ENCODE peak calls at places on chromosomes 7 and 10, in four cellular contexts. X is SK-N-SH, Q is IMR-90, N is H1. B is an unnamed sample.

GRCh38 chr7:27585781-27586447 is 76.8 kb downstream of the HIBADH start:
- DNase-seq in X (no peak), Q (no peak), N (no peak), B (no peak)

GRCh38 chr7:94301024-94301588 is 93.6 kb upstream of the COL1A2 start:
- DNase-seq in X (peak; percentile 27), Q (peak; percentile 98), N (peak; percentile 57), B (peak; percentile 90)

GRCh38 chr7:117250801-117251200 is 72.1 kb downstream of the WNT2 start:
- DNase-seq in X (no peak), Q (peak; percentile 86), N (no peak), B (no peak)

GRCh38 chr7:8938036-8938435 is 504.6 kb downstream of the NXPH1 start:
- DNase-seq in X (no peak), Q (no peak), N (no peak), B (no peak)

GRCh38 chr10:46517541-46517940 is 38.9 kb downstream of the GPRIN2 start:
- DNase-seq in X (no peak), Q (no peak), N (peak; percentile 43), B (peak; percentile 29)

GRCh38 chr7:112416127-112416526 is 34.1 kb upstream of the IFRD1 start:
- DNase-seq in X (no peak), Q (peak; percentile 47), N (no peak), B (no peak)

GRCh38 chr7:140674356-140674800 is 1.6 kb downstream of the ADCK2 start:
- DNase-seq in X (no peak), Q (no peak), N (no peak), B (no peak)

GRCh38 chr10:9096288-9096687 is 1041.8 kb downstream of the GATA3 start:
- DNase-seq in X (no peak), Q (no peak), N (no peak), B (no peak)

GRCh38 chr7:129189661-129190310 is 1.4 kb downstream of the SMO start:
- DNase-seq in X (no peak), Q (peak; percentile 23), N (no peak), B (no peak)

GRCh38 chr10:37379991-37380390 is 254.6 kb downstream of the ANKRD30A start:
- DNase-seq in X (no peak), Q (no peak), N (no peak), B (no peak)

GRCh38 chr10:93150289-93150688 is 76.6 kb downstream of the CYP26A1 start:
- DNase-seq in X (no peak), Q (no peak), N (no peak), B (no peak)

GRCh38 chr10:43594944-43595589 is 11.2 kb upstream of the ZNF485 start:
- DNase-seq in X (no peak), Q (peak; percentile 50), N (no peak), B (no peak)
- H3K4me3 ChIP-seq in X (peak overlapping the region; percentile 7), Q (peak overlapping the region; percentile 28), N (no peak overlapping the region), B (no peak overlapping the region)

DNA sequence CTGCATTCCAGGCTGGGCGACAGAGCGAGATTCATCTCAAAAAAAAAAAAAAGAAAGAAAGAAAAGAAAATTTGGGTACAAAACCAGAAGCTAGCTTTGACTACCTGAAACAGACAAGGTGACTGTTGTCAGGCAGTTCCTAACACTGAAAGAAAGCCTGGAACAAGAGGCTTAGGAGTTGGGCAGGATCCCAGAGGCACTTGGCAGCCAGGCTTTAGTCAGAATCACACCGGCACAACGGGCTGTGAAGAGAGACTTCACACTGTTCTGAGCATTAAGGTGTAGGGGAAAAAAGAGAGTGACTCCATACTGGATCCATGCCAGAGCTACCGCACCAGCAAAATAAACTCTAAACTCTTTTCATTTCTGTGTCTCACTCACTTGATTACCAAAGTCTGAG is 130.8 kb downstream of the ZNF467 start:
- DNase-seq in X (no peak), Q (no peak), N (no peak), B (no peak)
- H3K4me1 ChIP-seq in X (no peaks in the 10 kb centered on the region), Q (no peaks in the 10 kb centered on the region), N (no peaks in the 10 kb centered on the region), B (no peaks in the 10 kb centered on the region)

DNA sequence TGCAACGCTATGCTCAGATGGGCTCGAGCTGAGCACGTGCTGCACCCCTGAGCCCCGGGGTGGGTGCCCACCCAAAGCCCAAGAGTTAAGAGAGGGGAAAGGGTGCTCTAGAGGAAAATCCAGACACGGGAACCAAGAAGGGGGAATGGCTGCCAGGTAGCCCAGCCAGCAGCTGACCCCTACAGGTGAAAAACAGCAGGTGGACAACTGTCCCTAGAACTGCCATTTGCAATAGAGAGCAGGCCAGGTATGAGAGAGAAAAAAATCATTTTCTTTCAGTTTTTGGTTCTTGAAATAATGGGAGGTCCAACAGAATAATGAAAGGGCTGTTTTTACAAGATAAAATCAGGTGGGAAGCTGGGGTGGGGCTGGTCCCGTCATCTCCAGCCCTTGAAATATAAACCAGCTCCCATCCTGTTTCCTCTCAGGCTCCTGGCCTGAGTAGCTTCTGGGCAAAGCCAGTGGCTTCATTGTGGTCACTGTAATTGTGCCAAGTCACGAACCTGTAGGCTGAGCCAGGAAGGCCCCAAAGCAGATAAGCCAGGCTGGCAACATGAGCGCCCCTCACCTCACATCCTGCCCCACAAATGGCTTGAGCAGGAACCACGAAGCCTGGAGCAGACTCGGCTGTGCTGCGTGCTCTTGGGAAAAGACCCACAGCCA is 257.8 kb downstream of the SNX10 start:
- DNase-seq in X (no peak), Q (no peak), N (no peak), B (no peak)
- H3K9ac ChIP-seq in X (no peak overlapping the region), Q (no peak overlapping the region), N (no peak overlapping the region), B (no peak overlapping the region)

GRCh38 chr10:68959695-68960524 is 3.9 kb downstream of the DDX21 start:
- DNase-seq in X (no peak), Q (no peak), N (no peak), B (no peak)
- H3K4me3 ChIP-seq in X (no peak overlapping the region), Q (no peak overlapping the region), N (no peak overlapping the region), B (no peak overlapping the region)

DNA sequence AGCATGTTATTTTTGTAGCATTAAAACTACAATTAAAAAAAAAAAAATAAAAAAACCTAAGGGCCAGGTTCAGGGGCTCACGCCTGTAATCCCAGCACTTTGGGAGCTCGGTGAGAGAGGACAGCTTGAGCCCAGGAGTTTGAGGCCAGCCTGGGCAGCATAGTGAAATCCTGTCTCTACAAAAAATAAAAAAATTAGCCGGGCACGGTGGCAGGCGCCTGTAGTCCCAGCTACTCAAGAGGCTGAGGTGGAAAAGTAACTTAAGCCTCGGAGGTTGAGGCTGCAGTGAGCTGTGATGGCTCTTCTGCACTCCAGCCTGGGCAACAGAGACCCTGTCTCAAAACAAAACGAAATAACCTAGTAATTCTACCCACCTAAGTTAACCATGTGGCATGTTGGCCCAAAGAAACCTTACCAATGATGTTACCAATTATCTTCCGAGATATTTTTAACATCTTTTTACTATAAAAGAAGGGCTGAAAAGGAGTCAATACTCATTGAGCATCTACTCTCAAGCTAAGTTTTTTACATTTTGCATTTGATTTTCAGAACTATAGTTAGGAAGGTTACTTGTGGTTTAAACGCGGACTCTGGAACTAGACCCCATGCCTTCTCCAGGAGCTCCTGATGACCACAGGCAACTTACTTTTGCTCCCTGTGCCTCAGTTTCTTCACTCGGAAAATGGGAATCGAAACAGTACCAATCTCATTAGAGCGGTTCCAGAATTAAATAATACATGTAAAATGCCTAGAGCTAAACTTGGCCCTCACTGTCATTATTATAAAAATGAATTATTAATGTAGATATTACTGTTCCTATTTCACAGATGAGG is 1.4 kb downstream of the ITGB1 start:
- DNase-seq in X (no peak), Q (no peak), N (no peak), B (no peak)
- H3K4me1 ChIP-seq in X (peaks cover 30% of the 10 kb centered on the region), Q (peaks cover 17% of the 10 kb centered on the region), N (peaks cover 14% of the 10 kb centered on the region), B (peaks cover 15% of the 10 kb centered on the region)

DNA sequence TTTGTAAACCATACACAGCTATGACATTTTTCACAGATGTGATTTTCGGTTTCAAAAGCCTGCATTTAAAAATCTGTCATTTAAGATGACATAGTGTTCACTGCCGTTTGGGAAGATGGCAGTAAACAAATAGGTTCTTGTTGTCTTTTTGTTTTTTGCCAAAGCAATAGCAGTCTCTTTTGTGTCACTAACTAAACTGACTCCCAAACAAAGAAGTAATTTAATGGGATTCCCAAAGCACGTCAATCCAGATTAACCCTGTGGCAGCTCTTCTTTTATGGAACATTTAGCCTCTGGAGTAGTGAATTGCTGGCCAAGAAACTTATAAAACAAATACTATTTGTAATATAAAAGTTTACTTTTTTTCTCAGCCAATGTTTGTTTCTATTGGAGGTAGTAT is 697.7 kb downstream of the PHTF2 start:
- DNase-seq in X (no peak), Q (no peak), N (no peak), B (no peak)
- H3K9ac ChIP-seq in X (no peak overlapping the region), Q (no peak overlapping the region), N (no peak overlapping the region), B (no peak overlapping the region)

GRCh38 chr10:60726253-60726652 is 52.0 kb upstream of the CDK1 start:
- DNase-seq in X (no peak), Q (no peak), N (no peak), B (no peak)
- H3K4me3 ChIP-seq in X (no peak overlapping the region), Q (no peak overlapping the region), N (no peak overlapping the region), B (no peak overlapping the region)